ENCODE peak calls at places on chromosomes 16 and 17, in six cellular contexts. One of them, this sample, is unnamed.
A peak's percentile ranks its signal among the peaks of the same experiment; 100 is the strongest.

GRCh38 chr17:46212634-46213435 is 19.6 kb upstream of the KANSL1 start:
- DNase-seq in AG10803: peak; percentile 87
- DNase-seq in activated effector memory CD4-positive, alpha-beta T cell treated with Interleukin-2 at 50 U/mL for 16 hours: peak; percentile 38
- DNase-seq in neural crest cell: peak; percentile 55
- DNase-seq in activated T-helper 1 cell treated with anti-CD3 and anti-CD28 coated beads, Interleukin-12 subunit alpha, Interleukin-12 subunit beta, Interleukin-2, Interleukin-4 antibody, amounts not matched to agents 30 ng/mL and 10 ng/mL and 1 ng/mL, durations not matched to agents 14 hours and 24 hours and 36 hours: peak; percentile 57
- DNase-seq in endothelial cell: peak; percentile 64
- DNase-seq in this sample: peak; percentile 31

GRCh38 chr16:70160821-70161220 is 12.8 kb upstream of the CLEC18C start:
- DNase-seq in AG10803: no peak
- DNase-seq in activated effector memory CD4-positive, alpha-beta T cell treated with Interleukin-2 at 50 U/mL for 16 hours: no peak
- DNase-seq in neural crest cell: no peak
- DNase-seq in activated T-helper 1 cell treated with anti-CD3 and anti-CD28 coated beads, Interleukin-12 subunit alpha, Interleukin-12 subunit beta, Interleukin-2, Interleukin-4 antibody, amounts not matched to agents 30 ng/mL and 10 ng/mL and 1 ng/mL, durations not matched to agents 14 hours and 24 hours and 36 hours: no peak
- DNase-seq in endothelial cell: no peak
- DNase-seq in this sample: no peak

GRCh38 chr17:15249487-15249886 is 15.6 kb downstream of the PMP22 start:
- DNase-seq in AG10803: no peak
- DNase-seq in activated effector memory CD4-positive, alpha-beta T cell treated with Interleukin-2 at 50 U/mL for 16 hours: no peak
- DNase-seq in neural crest cell: no peak
- DNase-seq in activated T-helper 1 cell treated with anti-CD3 and anti-CD28 coated beads, Interleukin-12 subunit alpha, Interleukin-12 subunit beta, Interleukin-2, Interleukin-4 antibody, amounts not matched to agents 30 ng/mL and 10 ng/mL and 1 ng/mL, durations not matched to agents 14 hours and 24 hours and 36 hours: no peak
- DNase-seq in endothelial cell: no peak
- DNase-seq in this sample: no peak

GRCh38 chr16:86575754-86576557 is 2.4 kb upstream of the FOXL1 start:
- DNase-seq in AG10803: peak; percentile 94
- DNase-seq in activated effector memory CD4-positive, alpha-beta T cell treated with Interleukin-2 at 50 U/mL for 16 hours: no peak
- DNase-seq in neural crest cell: peak; percentile 83
- DNase-seq in activated T-helper 1 cell treated with anti-CD3 and anti-CD28 coated beads, Interleukin-12 subunit alpha, Interleukin-12 subunit beta, Interleukin-2, Interleukin-4 antibody, amounts not matched to agents 30 ng/mL and 10 ng/mL and 1 ng/mL, durations not matched to agents 14 hours and 24 hours and 36 hours: peak; percentile 32
- DNase-seq in endothelial cell: peak; percentile 76
- DNase-seq in this sample: peak; percentile 95

GRCh38 chr16:71894229-71894920 is 956 bp upstream of the IST1 start:
- DNase-seq in AG10803: peak; percentile 56
- DNase-seq in activated effector memory CD4-positive, alpha-beta T cell treated with Interleukin-2 at 50 U/mL for 16 hours: peak; percentile 21
- DNase-seq in neural crest cell: peak; percentile 23
- DNase-seq in activated T-helper 1 cell treated with anti-CD3 and anti-CD28 coated beads, Interleukin-12 subunit alpha, Interleukin-12 subunit beta, Interleukin-2, Interleukin-4 antibody, amounts not matched to agents 30 ng/mL and 10 ng/mL and 1 ng/mL, durations not matched to agents 14 hours and 24 hours and 36 hours: peak; percentile 14
- DNase-seq in endothelial cell: peak; percentile 38
- DNase-seq in this sample: peak; percentile 13

GRCh38 chr16:70781800-70782199 is 19.2 kb downstream of the VAC14 start:
- DNase-seq in AG10803: no peak
- DNase-seq in activated effector memory CD4-positive, alpha-beta T cell treated with Interleukin-2 at 50 U/mL for 16 hours: no peak
- DNase-seq in neural crest cell: no peak
- DNase-seq in activated T-helper 1 cell treated with anti-CD3 and anti-CD28 coated beads, Interleukin-12 subunit alpha, Interleukin-12 subunit beta, Interleukin-2, Interleukin-4 antibody, amounts not matched to agents 30 ng/mL and 10 ng/mL and 1 ng/mL, durations not matched to agents 14 hours and 24 hours and 36 hours: no peak
- DNase-seq in endothelial cell: no peak
- DNase-seq in this sample: no peak

GRCh38 chr17:78659546-78659945 is 82.3 kb upstream of the DNAH17 start:
- DNase-seq in AG10803: no peak
- DNase-seq in activated effector memory CD4-positive, alpha-beta T cell treated with Interleukin-2 at 50 U/mL for 16 hours: no peak
- DNase-seq in neural crest cell: no peak
- DNase-seq in activated T-helper 1 cell treated with anti-CD3 and anti-CD28 coated beads, Interleukin-12 subunit alpha, Interleukin-12 subunit beta, Interleukin-2, Interleukin-4 antibody, amounts not matched to agents 30 ng/mL and 10 ng/mL and 1 ng/mL, durations not matched to agents 14 hours and 24 hours and 36 hours: no peak
- DNase-seq in endothelial cell: no peak
- DNase-seq in this sample: no peak

GRCh38 chr17:76578376-76578775 is 7.3 kb downstream of the ST6GALNAC2 start:
- DNase-seq in AG10803: no peak
- DNase-seq in activated effector memory CD4-positive, alpha-beta T cell treated with Interleukin-2 at 50 U/mL for 16 hours: no peak
- DNase-seq in neural crest cell: no peak
- DNase-seq in activated T-helper 1 cell treated with anti-CD3 and anti-CD28 coated beads, Interleukin-12 subunit alpha, Interleukin-12 subunit beta, Interleukin-2, Interleukin-4 antibody, amounts not matched to agents 30 ng/mL and 10 ng/mL and 1 ng/mL, durations not matched to agents 14 hours and 24 hours and 36 hours: no peak
- DNase-seq in endothelial cell: no peak
- DNase-seq in this sample: no peak

GRCh38 chr17:9529033-9529748 is 46.4 kb downstream of the STX8 start:
- DNase-seq in AG10803: peak; percentile 57
- DNase-seq in activated effector memory CD4-positive, alpha-beta T cell treated with Interleukin-2 at 50 U/mL for 16 hours: no peak
- DNase-seq in neural crest cell: no peak
- DNase-seq in activated T-helper 1 cell treated with anti-CD3 and anti-CD28 coated beads, Interleukin-12 subunit alpha, Interleukin-12 subunit beta, Interleukin-2, Interleukin-4 antibody, amounts not matched to agents 30 ng/mL and 10 ng/mL and 1 ng/mL, durations not matched to agents 14 hours and 24 hours and 36 hours: no peak
- DNase-seq in endothelial cell: no peak
- DNase-seq in this sample: no peak

GRCh38 chr17:58283674-58284612 is 3.2 kb upstream of the MPO start:
- DNase-seq in AG10803: no peak
- DNase-seq in activated effector memory CD4-positive, alpha-beta T cell treated with Interleukin-2 at 50 U/mL for 16 hours: no peak
- DNase-seq in neural crest cell: no peak
- DNase-seq in activated T-helper 1 cell treated with anti-CD3 and anti-CD28 coated beads, Interleukin-12 subunit alpha, Interleukin-12 subunit beta, Interleukin-2, Interleukin-4 antibody, amounts not matched to agents 30 ng/mL and 10 ng/mL and 1 ng/mL, durations not matched to agents 14 hours and 24 hours and 36 hours: no peak
- DNase-seq in endothelial cell: no peak
- DNase-seq in this sample: no peak

GRCh38 chr17:77489898-77490265 is 349.1 kb downstream of the SEC14L1 start:
- DNase-seq in AG10803: peak; percentile 48
- DNase-seq in activated effector memory CD4-positive, alpha-beta T cell treated with Interleukin-2 at 50 U/mL for 16 hours: no peak
- DNase-seq in neural crest cell: no peak
- DNase-seq in activated T-helper 1 cell treated with anti-CD3 and anti-CD28 coated beads, Interleukin-12 subunit alpha, Interleukin-12 subunit beta, Interleukin-2, Interleukin-4 antibody, amounts not matched to agents 30 ng/mL and 10 ng/mL and 1 ng/mL, durations not matched to agents 14 hours and 24 hours and 36 hours: no peak
- DNase-seq in endothelial cell: no peak
- DNase-seq in this sample: peak; percentile 96

GRCh38 chr17:82793974-82794620 is 42.2 kb downstream of the TBCD start:
- DNase-seq in AG10803: peak; percentile 53
- DNase-seq in activated effector memory CD4-positive, alpha-beta T cell treated with Interleukin-2 at 50 U/mL for 16 hours: no peak
- DNase-seq in neural crest cell: no peak
- DNase-seq in activated T-helper 1 cell treated with anti-CD3 and anti-CD28 coated beads, Interleukin-12 subunit alpha, Interleukin-12 subunit beta, Interleukin-2, Interleukin-4 antibody, amounts not matched to agents 30 ng/mL and 10 ng/mL and 1 ng/mL, durations not matched to agents 14 hours and 24 hours and 36 hours: no peak
- DNase-seq in endothelial cell: no peak
- DNase-seq in this sample: no peak

This sample was measured in MG63.